ENCODE peak calls at places on chromosome 18, in six cellular contexts. One of them, this sample, is unnamed.

GRCh38 chr18:9838144-9838877 is 47.5 kb upstream of the TXNDC2 start:
- DNase-seq in A172: peak
- DNase-seq in uterus: no peak
- DNase-seq in SW 1271: no peak
- DNase-seq in GM12865: no peak
- DNase-seq in posterior cingulate gyrus: no peak
- DNase-seq in this sample: peak

GRCh38 chr18:76430636-76431035 is 64.4 kb downstream of the ZNF516 start:
- DNase-seq in uterus: no peak
- DNase-seq in A172: no peak
- DNase-seq in SW 1271: no peak
- DNase-seq in GM12865: no peak
- DNase-seq in posterior cingulate gyrus: no peak
- DNase-seq in this sample: no peak

GRCh38 chr18:58692420-58693185 is 21.3 kb downstream of the MALT1 start:
- DNase-seq in posterior cingulate gyrus: no peak
- DNase-seq in uterus: no peak
- DNase-seq in A172: no peak
- DNase-seq in GM12865: no peak
- DNase-seq in SW 1271: no peak
- DNase-seq in this sample: no peak

GRCh38 chr18:39748727-39749126 is 2183.1 kb upstream of the CELF4 start:
- DNase-seq in posterior cingulate gyrus: no peak
- DNase-seq in A172: no peak
- DNase-seq in GM12865: no peak
- DNase-seq in SW 1271: no peak
- DNase-seq in uterus: no peak
- DNase-seq in this sample: no peak

GRCh38 chr18:52130621-52131020 is 209.4 kb upstream of the DCC start:
- DNase-seq in A172: peak
- DNase-seq in uterus: no peak
- DNase-seq in posterior cingulate gyrus: no peak
- DNase-seq in SW 1271: no peak
- DNase-seq in GM12865: no peak
- DNase-seq in this sample: no peak

GRCh38 chr18:56413862-56414261 is 224.5 kb downstream of the TXNL1 start:
- DNase-seq in SW 1271: no peak
- DNase-seq in posterior cingulate gyrus: no peak
- DNase-seq in A172: no peak
- DNase-seq in uterus: no peak
- DNase-seq in GM12865: no peak
- DNase-seq in this sample: no peak

GRCh38 chr18:32349728-32350395 is 120.8 kb downstream of the GAREM1 start:
- DNase-seq in SW 1271: peak
- DNase-seq in posterior cingulate gyrus: peak
- DNase-seq in GM12865: no peak
- DNase-seq in A172: peak
- DNase-seq in uterus: peak
- DNase-seq in this sample: no peak

GRCh38 chr18:77127769-77128671 is 4.6 kb downstream of the MBP start:
- DNase-seq in A172: peak
- DNase-seq in posterior cingulate gyrus: no peak
- DNase-seq in uterus: peak
- DNase-seq in GM12865: peak
- DNase-seq in SW 1271: no peak
- DNase-seq in this sample: no peak

GRCh38 chr18:54278615-54279014 is 9.3 kb downstream of the POLI start:
- DNase-seq in posterior cingulate gyrus: no peak
- DNase-seq in SW 1271: no peak
- DNase-seq in GM12865: no peak
- DNase-seq in A172: no peak
- DNase-seq in uterus: no peak
- DNase-seq in this sample: no peak

GRCh38 chr18:62452280-62452824 is 70.5 kb upstream of the ZCCHC2 start:
- DNase-seq in uterus: no peak
- DNase-seq in posterior cingulate gyrus: no peak
- DNase-seq in SW 1271: no peak
- DNase-seq in GM12865: no peak
- DNase-seq in A172: no peak
- DNase-seq in this sample: no peak

GRCh38 chr18:48330016-48330991 is 78.9 kb downstream of the ZBTB7C start:
- DNase-seq in GM12865: no peak
- DNase-seq in A172: peak
- DNase-seq in uterus: no peak
- DNase-seq in SW 1271: no peak
- DNase-seq in posterior cingulate gyrus: peak
- DNase-seq in this sample: no peak

GRCh38 chr18:28511421-28511821 is 334.5 kb upstream of the CDH2 start:
- DNase-seq in SW 1271: no peak
- DNase-seq in uterus: no peak
- DNase-seq in posterior cingulate gyrus: no peak
- DNase-seq in A172: peak
- DNase-seq in GM12865: no peak
- DNase-seq in this sample: no peak

GRCh38 chr18:54392621-54393023 is 34.9 kb downstream of the C18orf54 start:
- DNase-seq in GM12865: peak
- DNase-seq in SW 1271: peak
- DNase-seq in posterior cingulate gyrus: no peak
- DNase-seq in A172: peak
- DNase-seq in uterus: no peak
- DNase-seq in this sample: peak

GRCh38 chr18:68564348-68564747 is 150.6 kb downstream of the TMX3 start:
- DNase-seq in uterus: no peak
- DNase-seq in posterior cingulate gyrus: no peak
- DNase-seq in A172: no peak
- DNase-seq in GM12865: no peak
- DNase-seq in SW 1271: no peak
- DNase-seq in this sample: peak

GRCh38 chr18:27599202-27599829 is 414.2 kb upstream of the CHST9 start:
- DNase-seq in SW 1271: no peak
- DNase-seq in GM12865: peak
- DNase-seq in A172: peak
- DNase-seq in uterus: no peak
- DNase-seq in posterior cingulate gyrus: peak
- DNase-seq in this sample: no peak

This sample was measured in H7.